ENCODE peak calls at places on chromosome 2, in ten cellular contexts. H is hypothalamus; W is LoVo; U is activated CD4-positive, alpha-beta T cell treated with anti-CD3 and anti-CD28 coated beads, Interleukin-2, amount 50 U/mL, for 48 hours; X is endodermal cell; C is NCI-H2029; E is A172; A is fibroblast of pulmonary artery; J is activated naive CD4-positive, alpha-beta T cell treated with Interleukin-2 at 50 U/mL for 16 hours; I is T-helper 9 cell. V is an unnamed sample.

GRCh38 chr2:190891370-190891769 is 10.7 kb downstream of the GLS start:
- DNase-seq in A (no peak), I (no peak), E (no peak), C (no peak), X (no peak), W (no peak), U (no peak), J (no peak), H (no peak), V (no peak)

GRCh38 chr2:162243305-162243693 is at the start of gene FAP:
- DNase-seq in J (no peak), A (peak), C (no peak), H (no peak), W (no peak), X (no peak), E (peak), U (no peak), I (no peak), V (no peak)

GRCh38 chr2:160408575-160409291 is 84.9 kb downstream of the RBMS1 start:
- DNase-seq in E (no peak), U (no peak), J (no peak), W (no peak), H (no peak), A (no peak), X (peak), I (no peak), C (no peak), V (no peak)

GRCh38 chr2:200219400-200220113 is 86.9 kb upstream of the SPATS2L start:
- DNase-seq in U (no peak), E (no peak), H (no peak), C (no peak), A (no peak), I (no peak), W (no peak), X (no peak), J (no peak), V (no peak)

GRCh38 chr2:190062053-190062452 is 476 bp downstream of the MSTN start:
- DNase-seq in H (no peak), C (no peak), X (no peak), J (no peak), I (no peak), E (no peak), A (no peak), U (no peak), W (no peak), V (no peak)

GRCh38 chr2:224114428-224114827 is 75.3 kb upstream of the SERPINE2 start:
- DNase-seq in I (no peak), E (no peak), H (no peak), U (no peak), W (no peak), J (no peak), C (no peak), X (no peak), A (no peak), V (no peak)

GRCh38 chr2:219327719-219328118 is 4.8 kb downstream of the RESP18 start:
- DNase-seq in U (no peak), I (no peak), X (peak), C (no peak), A (no peak), H (no peak), E (no peak), W (no peak), J (no peak), V (no peak)

GRCh38 chr2:217162533-217162932 is 302.7 kb upstream of the TNP1 start:
- DNase-seq in J (no peak), C (peak), H (peak), W (peak), I (no peak), U (peak), A (peak), X (no peak), E (peak), V (peak)

GRCh38 chr2:120227111-120227991 is 4.2 kb upstream of the TMEM185B start:
- DNase-seq in H (no peak), C (no peak), U (peak), A (no peak), E (no peak), W (no peak), I (no peak), J (peak), X (peak), V (peak)

GRCh38 chr2:529425-529824 is 147.8 kb downstream of the TMEM18 start:
- DNase-seq in A (peak), H (no peak), C (peak), U (no peak), X (no peak), I (no peak), J (no peak), W (peak), E (peak), V (no peak)

GRCh38 chr2:230893338-230893737 is 28.6 kb downstream of the ITM2C start:
- DNase-seq in H (peak), A (no peak), I (no peak), X (peak), E (no peak), U (peak), J (no peak), C (no peak), W (no peak), V (no peak)

GRCh38 chr2:158580760-158581159 is 124.0 kb downstream of the PKP4 start:
- DNase-seq in U (no peak), H (no peak), X (no peak), W (no peak), I (no peak), A (no peak), E (no peak), J (no peak), C (peak), V (no peak)

GRCh38 chr2:45494275-45494977 is 116.6 kb downstream of the SRBD1 start:
- DNase-seq in I (no peak), A (peak), W (peak), E (peak), U (no peak), X (no peak), H (no peak), J (no peak), C (peak), V (no peak)

GRCh38 chr2:143545643-143546275 is 416.5 kb downstream of the ARHGAP15 start:
- DNase-seq in A (no peak), E (peak), W (no peak), J (no peak), U (no peak), C (no peak), X (no peak), H (no peak), I (no peak), V (no peak)

GRCh38 chr2:4445821-4446220 is 742.4 kb downstream of the DCDC2C start:
- DNase-seq in I (no peak), J (no peak), C (no peak), E (no peak), W (no peak), U (no peak), X (no peak), A (no peak), H (no peak), V (no peak)

GRCh38 chr2:234355052-234355720 is 141.7 kb downstream of the ARL4C start:
- DNase-seq in X (peak), J (no peak), C (no peak), E (no peak), A (no peak), W (no peak), I (no peak), H (no peak), U (no peak), V (no peak)

GRCh38 chr2:173137616-173138015 is 62.0 kb downstream of the MAP3K20 start:
- DNase-seq in J (no peak), W (no peak), I (no peak), H (no peak), C (no peak), X (no peak), A (no peak), E (no peak), U (no peak), V (no peak)

GRCh38 chr2:240372051-240372450 is 63.4 kb upstream of the GPC1 start:
- DNase-seq in X (no peak), W (no peak), C (no peak), I (no peak), J (no peak), A (no peak), H (no peak), U (no peak), E (no peak), V (no peak)

GRCh38 chr2:54803783-54804758 is 80.6 kb downstream of the EML6 start:
- DNase-seq in J (no peak), C (no peak), W (no peak), H (no peak), A (no peak), I (no peak), U (no peak), X (no peak), E (peak), V (no peak)

GRCh38 chr2:231457101-231457500 is 7.2 kb downstream of the NCL start:
- DNase-seq in I (no peak), E (no peak), H (no peak), U (no peak), C (no peak), W (no peak), J (no peak), X (no peak), A (peak), V (no peak)

GRCh38 chr2:58186501-58186900 is 54.6 kb downstream of the FANCL start:
- DNase-seq in U (no peak), E (no peak), I (no peak), C (no peak), X (no peak), H (no peak), J (no peak), A (no peak), W (no peak), V (no peak)

GRCh38 chr2:196640031-196640548 is 575 bp downstream of the CCDC150 start:
- DNase-seq in U (no peak), W (no peak), C (no peak), H (no peak), I (no peak), A (no peak), X (no peak), E (peak), J (no peak), V (no peak)

GRCh38 chr2:120902532-120903088 is 166.9 kb downstream of the GLI2 start:
- DNase-seq in I (no peak), H (no peak), A (no peak), U (no peak), X (no peak), W (no peak), C (no peak), J (no peak), E (no peak), V (no peak)

GRCh38 chr2:111226797-111227700 is 106.3 kb downstream of the BCL2L11 start:
- DNase-seq in A (peak), U (no peak), I (no peak), J (no peak), H (no peak), X (no peak), C (no peak), E (no peak), W (no peak), V (no peak)

GRCh38 chr2:149058936-149059335 is 20.4 kb downstream of the LYPD6B start:
- DNase-seq in W (no peak), X (peak), U (no peak), J (no peak), E (no peak), I (no peak), C (no peak), H (no peak), A (no peak), V (no peak)

GRCh38 chr2:118970396-118971135 is 28.6 kb downstream of the MARCO start:
- DNase-seq in H (no peak), E (no peak), X (no peak), W (no peak), U (no peak), C (no peak), I (no peak), J (no peak), A (no peak), V (no peak)

GRCh38 chr2:3041841-3042600 is 335.6 kb downstream of the EIPR1 start:
- DNase-seq in U (no peak), E (no peak), H (no peak), I (no peak), X (peak), J (no peak), A (no peak), W (no peak), C (no peak), V (no peak)

GRCh38 chr2:8840475-8841091 is 3.2 kb upstream of the KIDINS220 start:
- DNase-seq in W (no peak), U (no peak), I (no peak), X (no peak), J (no peak), H (no peak), C (no peak), A (no peak), E (no peak), V (no peak)

GRCh38 chr2:147511491-147511948 is 333.3 kb upstream of the ACVR2A start:
- DNase-seq in W (no peak), C (no peak), A (peak), X (no peak), E (no peak), J (no peak), U (no peak), H (no peak), I (no peak), V (no peak)

GRCh38 chr2:43038720-43039099 is 187.7 kb downstream of the ZFP36L2 start:
- DNase-seq in H (no peak), X (no peak), I (no peak), E (no peak), W (no peak), A (no peak), C (no peak), J (no peak), U (no peak), V (no peak)

GRCh38 chr2:42639340-42640077 is 71.1 kb downstream of the MTA3 start:
- DNase-seq in C (no peak), J (no peak), I (no peak), A (no peak), E (no peak), H (no peak), U (no peak), W (no peak), X (no peak), V (no peak)

V was measured in activated CD4-positive, alpha-beta memory T cell treated with anti-CD3 and anti-CD28 coated beads for 36 hours.